ENCODE peak calls at places on chromosomes 16 and 17, in six cellular contexts. V is sigmoid colon, F is cardiac muscle cell, Z is endothelial cell of umbilical vein, D is fibroblast of lung, E is brain microvascular endothelial cell. P is an unnamed sample.
A peak's percentile ranks its signal among the peaks of the same experiment; 100 is the strongest.

GRCh38 chr17:15453246-15453645 is 14.2 kb downstream of the CDRT4 start:
- DNase-seq in V (no peak), F (no peak), Z (peak; percentile 34), D (peak; percentile 73), E (no peak), P (no peak)

GRCh38 chr17:41800601-41801373 is 11.0 kb downstream of the P3H4 start:
- DNase-seq in V (peak; percentile 74), F (no peak), Z (no peak), D (peak; percentile 79), E (no peak), P (no peak)

GRCh38 chr16:56994311-56994710 is 5.0 kb downstream of the NLRC5 start:
- DNase-seq in V (peak; percentile 33), F (no peak), Z (no peak), D (no peak), E (no peak), P (no peak)

GRCh38 chr16:46629331-46629843 is 8.2 kb upstream of the SHCBP1 start:
- DNase-seq in V (no peak), F (peak; percentile 18), Z (peak; percentile 36), D (peak; percentile 49), E (peak; percentile 41), P (no peak)

GRCh38 chr17:49730078-49730786 is 22.5 kb upstream of the SLC35B1 start:
- DNase-seq in V (peak; percentile 94), F (no peak), Z (peak; percentile 64), D (peak; percentile 94), E (peak; percentile 40), P (peak; percentile 21)

GRCh38 chr17:5467416-5467815 is 1.4 kb downstream of the DHX33 start:
- DNase-seq in V (no peak), F (no peak), Z (peak; percentile 8), D (peak; percentile 1), E (no peak), P (no peak)

GRCh38 chr16:51971184-51971583 is 575.8 kb downstream of the TOX3 start:
- DNase-seq in V (no peak), F (peak; percentile 63), Z (no peak), D (no peak), E (peak; percentile 45), P (no peak)

GRCh38 chr17:28567604-28568003 is 3.7 kb downstream of the PIGS start:
- DNase-seq in V (no peak), F (no peak), Z (no peak), D (no peak), E (no peak), P (no peak)

GRCh38 chr16:22151599-22151998 is 10.7 kb upstream of the SDR42E2 start:
- DNase-seq in V (no peak), F (no peak), Z (no peak), D (no peak), E (no peak), P (no peak)

GRCh38 chr17:36001109-36001735 is at the start of gene CCL15:
- DNase-seq in V (no peak), F (no peak), Z (no peak), D (no peak), E (no peak), P (no peak)

GRCh38 chr17:51133365-51133764 is 12.7 kb upstream of the SPAG9 start:
- DNase-seq in V (no peak), F (no peak), Z (no peak), D (peak; percentile 15), E (no peak), P (no peak)

GRCh38 chr16:46789499-46790414 is 41.2 kb downstream of the C16orf87 start:
- DNase-seq in V (peak; percentile 82), F (peak; percentile 41), Z (peak; percentile 80), D (peak; percentile 64), E (peak; percentile 64), P (peak; percentile 19)

DNA sequence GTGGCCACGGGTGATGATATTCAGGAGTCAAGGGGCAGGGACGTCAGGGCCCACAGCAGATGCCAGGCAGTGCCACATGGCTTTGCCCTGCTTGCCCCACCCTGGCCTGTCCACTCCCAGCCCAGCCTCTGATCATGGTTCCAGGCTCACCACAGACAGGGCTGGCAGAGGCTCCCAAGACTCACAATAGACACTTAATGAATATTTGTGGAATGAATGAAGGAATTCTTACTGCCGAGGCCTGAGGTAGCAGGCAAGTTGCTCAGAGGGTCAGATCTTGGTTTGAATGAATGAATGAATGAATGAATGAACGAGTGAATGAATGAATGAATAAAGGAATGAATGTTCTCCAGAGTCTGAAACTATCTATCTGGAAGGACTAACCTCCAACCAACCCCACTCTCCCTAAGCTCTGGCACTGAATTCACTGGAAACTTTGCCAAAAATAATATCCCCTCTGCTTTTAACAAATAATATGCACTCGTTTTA is 60.9 kb downstream of the RAI1 start:
- DNase-seq in V (no peak), F (no peak), Z (peak; percentile 64), D (peak; percentile 66), E (no peak), P (no peak)
- H3K27ac ChIP-seq in V (peak overlapping the region; percentile 90), F (no peak overlapping the region), Z (no peak overlapping the region), D (no peak overlapping the region), E (no peak overlapping the region), P (no peak overlapping the region)

DNA sequence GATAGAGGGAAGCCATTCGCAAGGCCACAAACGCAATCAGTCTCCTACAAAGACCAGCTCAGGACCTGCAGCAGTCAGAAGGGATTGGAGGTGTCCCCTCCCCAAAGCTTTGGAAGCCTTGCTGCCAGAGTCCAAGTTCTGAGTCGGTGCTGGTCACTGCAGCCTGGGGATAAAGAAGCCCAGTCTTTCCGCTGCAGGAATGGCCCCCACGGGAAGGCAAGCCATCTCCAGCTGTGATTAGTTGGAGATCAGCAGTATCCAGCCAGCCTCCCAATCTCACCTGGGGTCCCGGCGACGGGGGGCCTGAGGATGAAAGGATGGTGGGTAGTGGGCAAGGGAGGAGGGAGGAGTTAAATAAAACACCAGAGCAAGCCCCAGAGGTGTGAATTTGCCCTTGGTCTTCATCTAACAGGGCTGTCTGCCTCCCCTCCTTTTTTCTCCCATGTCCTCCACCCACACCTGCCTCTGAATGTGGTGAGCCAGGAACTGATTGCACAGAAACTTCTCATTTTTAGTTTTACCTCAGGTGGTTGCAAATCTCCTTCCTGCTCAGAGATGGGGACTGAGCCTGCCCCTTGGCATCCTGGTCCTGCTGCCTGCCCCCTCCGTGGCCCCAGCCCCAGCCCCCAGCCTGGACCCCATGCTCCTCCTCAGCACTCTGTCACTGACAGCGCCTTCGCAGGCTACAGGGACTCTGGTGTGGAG is 262.8 kb upstream of the SDK2 start:
- DNase-seq in V (no peak), F (no peak), Z (no peak), D (no peak), E (no peak), P (no peak)
- H3K27me3 ChIP-seq in V (peaks cover 6% of the 10 kb centered on the region), F (peaks cover 88% of the 10 kb centered on the region), Z (no peaks in the 10 kb centered on the region), D (no peaks in the 10 kb centered on the region), E (no peaks in the 10 kb centered on the region), P (no peaks in the 10 kb centered on the region)

GRCh38 chr17:68906638-68907037 is 48.6 kb downstream of the ABCA8 start:
- DNase-seq in V (no peak), F (peak; percentile 8), Z (no peak), D (peak; percentile 39), E (no peak), P (no peak)
- TF ChIP-seq CTCF in V (no peak), F (peak; percentile 53), Z (peak; percentile 24), D (peak; percentile 53), E (peak; percentile 69), P (no peak)

DNA sequence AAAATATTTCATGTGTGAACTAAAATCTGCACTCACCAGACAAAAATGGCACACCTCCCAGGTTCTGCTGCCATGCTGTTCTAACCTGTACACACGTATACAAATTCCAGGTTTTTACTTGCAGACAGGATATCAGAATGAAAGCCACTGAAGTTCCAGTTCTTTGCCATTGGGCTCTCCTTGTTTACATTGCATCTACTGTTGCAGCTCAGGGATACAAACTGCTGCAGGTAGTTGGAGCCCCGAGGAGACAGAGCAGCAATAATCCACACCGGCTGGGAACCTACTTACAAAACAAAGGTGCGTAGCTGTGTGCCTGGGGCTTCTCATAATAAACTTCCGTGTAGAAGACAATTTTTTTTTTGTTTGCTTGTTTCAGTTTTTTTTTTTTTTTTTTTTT is 59.6 kb downstream of the HAPSTR1 start:
- DNase-seq in V (no peak), F (no peak), Z (no peak), D (no peak), E (no peak), P (no peak)
- H3K27ac ChIP-seq in V (no peak overlapping the region), F (no peak overlapping the region), Z (no peak overlapping the region), D (no peak overlapping the region), E (no peak overlapping the region), P (no peak overlapping the region)

GRCh38 chr16:87068316-87068715 is 248.9 kb downstream of the C16orf95 start:
- DNase-seq in V (peak; percentile 22), F (no peak), Z (no peak), D (peak; percentile 79), E (no peak), P (no peak)
- H3K27me3 ChIP-seq in V (no peaks in the 10 kb centered on the region), F (no peaks in the 10 kb centered on the region), Z (no peaks in the 10 kb centered on the region), D (peaks cover 6% of the 10 kb centered on the region), E (no peaks in the 10 kb centered on the region), P (no peaks in the 10 kb centered on the region)

GRCh38 chr16:35391328-35391727 is 1931.9 kb downstream of the TP53TG3F start:
- DNase-seq in V (no peak), F (no peak), Z (peak; percentile 2), D (peak; percentile 2), E (peak; percentile 7), P (no peak)
- TF ChIP-seq CTCF in V (no peak), F (peak; percentile 15), Z (peak; percentile 35), D (peak; percentile 37), E (peak; percentile 68), P (no peak)

P was measured in thoracic aorta.